ENCODE peak calls at places on chromosomes 5 and 9, in eight cellular contexts. S, O, X, H, K, U, D and V are unnamed samples. For H3K4me1, the result is how much of the 10 kb centered on the place peaks cover.

GRCh38 chr5:152560508-152561137 is 155.5 kb upstream of the NMUR2 start:
- DNase-seq in O (peak), U (peak), H (no peak), D (peak), S (peak), K (peak), X (no peak), V (no peak)

GRCh38 chr5:181108578-181109165 is 22.3 kb downstream of the OR2V1 start:
- DNase-seq in K (no peak), H (no peak), O (no peak), S (no peak), D (no peak), X (peak), U (no peak), V (no peak)

GRCh38 chr5:14235872-14236271 is 92.7 kb downstream of the TRIO start:
- DNase-seq in K (no peak), H (peak), X (no peak), D (no peak), S (no peak), U (no peak), O (no peak), V (no peak)

GRCh38 chr5:181088289-181088688 is 42.7 kb downstream of the OR2V1 start:
- DNase-seq in H (no peak), X (no peak), O (no peak), S (no peak), K (no peak), U (no peak), D (peak), V (no peak)

GRCh38 chr9:971901-972511 is 4.4 kb upstream of the DMRT3 start:
- DNase-seq in X (peak), O (peak), K (peak), S (no peak), H (no peak), D (no peak), U (peak), V (no peak)

GRCh38 chr5:132095077-132095744 is 21.6 kb downstream of the CSF2 start:
- DNase-seq in S (no peak), D (no peak), K (no peak), X (no peak), O (no peak), H (no peak), U (no peak), V (no peak)

GRCh38 chr5:102767864-102768263 is 12.8 kb downstream of the PAM start:
- DNase-seq in U (no peak), X (no peak), S (no peak), O (no peak), K (no peak), H (no peak), D (no peak), V (no peak)

GRCh38 chr5:103541567-103541966 is 21.0 kb downstream of the NUDT12 start:
- DNase-seq in S (no peak), U (no peak), H (no peak), X (no peak), D (no peak), O (no peak), K (no peak), V (no peak)

GRCh38 chr5:118906932-118907331 is 81.4 kb downstream of the DTWD2 start:
- DNase-seq in S (no peak), O (no peak), D (no peak), X (no peak), H (no peak), K (no peak), U (no peak), V (no peak)

GRCh38 chr9:136395345-136396218 is 4.4 kb downstream of the SNAPC4 start:
- DNase-seq in D (no peak), K (no peak), X (no peak), O (no peak), H (no peak), U (no peak), S (no peak), V (no peak)

GRCh38 chr9:94717656-94718225 is 8.8 kb upstream of the AOPEP start:
- DNase-seq in H (peak), U (no peak), K (no peak), S (no peak), D (no peak), O (no peak), X (no peak), V (peak)

GRCh38 chr5:10421841-10422691 is 19.6 kb upstream of the ROPN1L start:
- DNase-seq in O (no peak), X (no peak), K (no peak), S (no peak), D (no peak), U (no peak), H (no peak), V (no peak)

GRCh38 chr5:181233436-181234115 is 10.1 kb downstream of the RACK1 start:
- DNase-seq in K (no peak), X (no peak), H (no peak), U (no peak), D (no peak), S (no peak), O (no peak), V (no peak)

GRCh38 chr9:135905380-135906282 is 1.7 kb downstream of the CAMSAP1 start:
- DNase-seq in H (peak), X (no peak), U (no peak), D (peak), K (peak), S (no peak), O (no peak), V (peak)

GRCh38 chr9:134005381-134005780 is 13.3 kb upstream of the VAV2 start:
- DNase-seq in S (no peak), D (no peak), X (no peak), K (no peak), U (no peak), O (no peak), H (no peak), V (no peak)

GRCh38 chr5:111422245-111422644 is 90.1 kb downstream of the STARD4 start:
- DNase-seq in U (no peak), D (no peak), S (no peak), K (no peak), H (no peak), O (no peak), X (no peak), V (no peak)

GRCh38 chr9:1284727-1285126 is 234.6 kb downstream of the DMRT2 start:
- DNase-seq in H (no peak), O (no peak), X (no peak), K (no peak), U (no peak), D (no peak), S (no peak), V (no peak)

GRCh38 chr5:98934581-98934980 is 5.8 kb upstream of the CHD1 start:
- DNase-seq in O (no peak), X (no peak), U (no peak), S (no peak), K (no peak), H (no peak), D (no peak), V (peak)
- H3K4me1 ChIP-seq in O (half or more), X (under half), U (under half), S (under half), K (under half), H (under half), D (under half), V (under half)

DNA sequence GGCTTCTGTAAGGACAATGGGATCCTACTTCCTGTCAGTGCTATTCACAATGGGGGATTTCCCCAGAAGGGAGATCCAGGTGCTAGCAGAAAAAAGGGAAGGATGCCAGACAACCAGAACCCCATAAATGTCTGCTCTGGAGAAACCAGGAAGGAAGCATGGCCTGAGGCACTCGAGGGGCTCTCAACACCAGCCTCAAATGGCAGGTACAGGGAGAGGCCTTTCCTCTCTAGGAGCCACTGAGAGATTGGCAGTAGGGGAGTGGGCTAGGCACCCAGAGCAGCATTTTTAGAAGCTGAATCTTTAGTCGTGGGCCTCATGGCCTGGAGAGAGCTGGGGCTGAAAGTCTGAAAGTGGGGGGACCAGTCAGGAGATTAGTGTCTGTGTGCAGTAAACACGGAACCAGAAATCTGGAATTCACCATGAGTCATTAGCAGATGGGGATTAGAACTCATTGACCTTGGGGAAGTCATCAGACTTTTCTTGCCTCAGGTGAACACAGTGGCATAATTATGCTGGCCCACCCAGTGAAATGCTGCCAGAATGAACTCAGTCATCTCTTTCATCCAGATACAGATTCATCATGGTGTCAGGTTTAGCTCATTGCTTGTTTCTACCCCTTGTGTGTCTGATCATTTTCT is 28.3 kb downstream of the ARHGEF28 start:
- DNase-seq in X (no peak), D (no peak), H (peak), S (no peak), K (peak), O (no peak), U (no peak), V (peak)
- H3K27ac ChIP-seq in X (no peak), D (no peak), H (peak), S (peak), K (peak), O (no peak), U (no peak), V (peak)

GRCh38 chr5:151449836-151450235 is 2.4 kb downstream of the SLC36A1 start:
- DNase-seq in K (no peak), H (no peak), D (no peak), X (no peak), S (no peak), O (no peak), U (no peak), V (no peak)

GRCh38 chr5:151450605-151451004 is 3.2 kb downstream of the SLC36A1 start:
- DNase-seq in H (no peak), U (no peak), D (no peak), S (no peak), X (no peak), O (no peak), K (peak), V (no peak)

GRCh38 chr5:151454166-151454565 is 6.8 kb downstream of the SLC36A1 start:
- DNase-seq in X (no peak), K (peak), H (peak), S (no peak), O (no peak), D (no peak), U (peak), V (no peak)

GRCh38 chr5:151449288-151449687 is 1.9 kb downstream of the SLC36A1 start:
- DNase-seq in U (no peak), O (no peak), H (no peak), K (no peak), X (no peak), S (no peak), D (no peak), V (no peak)

GRCh38 chr5:151451626-151452520 is 4.5 kb downstream of the SLC36A1 start:
- DNase-seq in U (no peak), H (no peak), S (no peak), X (no peak), O (no peak), D (no peak), K (peak), V (no peak)
- TF ChIP-seq CTCF in U (no peak), H (no peak), S (no peak), X (no peak), O (no peak), D (no peak), K (no peak), V (no peak)

DNA sequence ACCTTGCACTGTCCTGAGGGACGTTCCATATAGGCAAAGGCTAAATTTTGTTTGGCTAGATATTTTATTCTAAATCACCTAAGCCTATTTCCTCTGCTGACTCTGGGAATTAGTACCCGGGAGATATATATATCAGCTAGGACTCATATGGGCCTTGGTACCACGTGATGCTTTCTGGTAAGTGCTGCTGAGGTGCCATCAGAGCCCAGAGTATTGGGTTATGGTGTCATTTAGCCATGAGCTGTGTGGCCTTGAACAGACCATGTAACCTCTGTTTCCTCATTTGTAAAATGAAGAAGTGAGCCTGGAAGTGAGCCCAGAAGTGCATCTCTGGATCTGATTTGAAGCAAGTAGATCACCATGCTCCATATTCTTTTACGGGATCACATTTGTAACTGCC is 126.1 kb downstream of the GPBP1 start:
- DNase-seq in X (no peak), D (no peak), K (no peak), H (no peak), U (no peak), S (no peak), O (no peak), V (no peak)
- H3K4me1 ChIP-seq in X (under half), D (under half), K (under half), H (under half), U (under half), S (under half), O (under half), V (under half)

GRCh38 chr9:122262073-122262472 is 2.6 kb downstream of the RBM18 start:
- DNase-seq in D (no peak), O (no peak), H (no peak), K (no peak), U (no peak), S (no peak), X (no peak), V (no peak)

GRCh38 chr9:122263699-122264349 is 816 bp downstream of the RBM18 start:
- DNase-seq in H (no peak), X (no peak), D (no peak), O (no peak), K (peak), S (no peak), U (no peak), V (no peak)

GRCh38 chr9:122264360-122265264 is at the start of the genes MRRF and RBM18:
- DNase-seq in S (peak), H (peak), O (peak), U (peak), K (peak), X (peak), D (peak), V (peak)

GRCh38 chr9:122258886-122259415 is 5.7 kb downstream of the RBM18 start:
- DNase-seq in K (no peak), H (no peak), S (no peak), X (no peak), D (no peak), U (no peak), O (no peak), V (no peak)

DNA sequence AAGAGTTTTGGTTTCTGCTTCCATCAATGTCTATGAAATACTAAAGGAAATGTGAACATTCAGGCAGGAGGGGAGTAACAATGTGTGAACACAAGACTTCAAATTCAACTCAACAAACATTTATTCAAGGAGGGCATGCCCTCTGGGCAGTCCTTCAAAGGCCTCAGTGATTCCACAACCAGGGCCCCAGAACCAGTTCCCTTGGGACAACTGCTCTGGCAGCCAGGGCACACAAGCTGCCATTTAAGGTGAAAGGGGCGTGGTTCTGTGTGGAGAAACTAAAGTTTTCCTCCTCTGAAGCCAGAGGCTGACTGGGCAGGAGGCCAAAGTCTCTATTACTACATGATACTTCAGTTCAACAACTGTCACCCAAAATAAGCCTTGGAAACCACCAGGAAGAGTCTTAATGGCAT is 3.2 kb downstream of the RBM18 start:
- DNase-seq in U (peak), D (no peak), H (peak), S (peak), K (peak), X (peak), O (peak), V (no peak)
- H3K27ac ChIP-seq in U (no peak), D (no peak), H (no peak), S (no peak), K (no peak), X (no peak), O (peak), V (no peak)

GRCh38 chr5:159419567-159419966 is 89.3 kb upstream of the IL12B start:
- DNase-seq in X (no peak), K (no peak), O (no peak), U (no peak), S (no peak), H (no peak), D (no peak), V (no peak)
- TF ChIP-seq CTCF in X (no peak), K (no peak), O (no peak), U (no peak), S (no peak), H (no peak), D (no peak), V (peak)